ENCODE peak calls at places on chromosomes 4 and X, in four cellular contexts. L, Z, H and T are unnamed samples.

GRCh38 chr4:1310031-1310795 is 20.5 kb downstream of the MAEA start:
- DNase-seq in L (no peak), Z (no peak), H (no peak), T (peak)

GRCh38 chrX:104270916-104271512 is 16.3 kb upstream of the ESX1 start:
- DNase-seq in L (peak), Z (no peak), H (peak), T (peak)

GRCh38 chr4:3614731-3614980 is 82.4 kb upstream of the LRPAP1 start:
- DNase-seq in L (no peak), Z (no peak), H (no peak), T (no peak)

GRCh38 chrX:111483140-111483539 is 28.3 kb upstream of the SERTM2 start:
- DNase-seq in L (no peak), Z (no peak), H (no peak), T (no peak)

GRCh38 chr4:124423160-124423559 is 289.4 kb downstream of the ANKRD50 start:
- DNase-seq in L (no peak), Z (no peak), H (no peak), T (peak)

GRCh38 chr4:181946902-181947301 is 296.3 kb upstream of the TENM3 start:
- DNase-seq in L (no peak), Z (no peak), H (no peak), T (no peak)

GRCh38 chrX:14228611-14229010 is 198.9 kb upstream of the GEMIN8 start:
- DNase-seq in L (no peak), Z (no peak), H (no peak), T (peak)

GRCh38 chr4:85700362-85700761 is 225.4 kb downstream of the ARHGAP24 start:
- DNase-seq in L (peak), Z (no peak), H (no peak), T (no peak)

GRCh38 chr4:105145913-105146285 is 777 bp upstream of the TET2 start:
- DNase-seq in L (peak), Z (no peak), H (no peak), T (no peak)

GRCh38 chr4:13476915-13477314 is 7.2 kb downstream of the RAB28 start:
- DNase-seq in L (no peak), Z (peak), H (no peak), T (peak)

GRCh38 chr4:55311792-55312490 is 34.1 kb upstream of the SRD5A3 start:
- DNase-seq in L (peak), Z (no peak), H (no peak), T (peak)

GRCh38 chrX:56969559-56969958 is 25.8 kb downstream of the SPIN3 start:
- DNase-seq in L (no peak), Z (no peak), H (no peak), T (no peak)

GRCh38 chr4:53221832-53222480 is 143.9 kb downstream of the SCFD2 start:
- DNase-seq in L (no peak), Z (no peak), H (no peak), T (peak)

GRCh38 chr4:1200425-1201035 is 28.1 kb upstream of the SPON2 start:
- DNase-seq in L (peak), Z (no peak), H (no peak), T (peak)

GRCh38 chrX:49197543-49198087 is 2.4 kb downstream of the SYP start:
- DNase-seq in L (no peak), Z (no peak), H (no peak), T (no peak)

GRCh38 chrX:49198540-49199314 is 1.3 kb downstream of the SYP start:
- DNase-seq in L (no peak), Z (no peak), H (no peak), T (no peak)

GRCh38 chrX:49199315-49199595 is 738 bp downstream of the SYP start:
- DNase-seq in L (no peak), Z (no peak), H (no peak), T (no peak)

GRCh38 chrX:49202022-49202421 is 2.0 kb upstream of the SYP start:
- DNase-seq in L (no peak), Z (no peak), H (no peak), T (no peak)

DNA sequence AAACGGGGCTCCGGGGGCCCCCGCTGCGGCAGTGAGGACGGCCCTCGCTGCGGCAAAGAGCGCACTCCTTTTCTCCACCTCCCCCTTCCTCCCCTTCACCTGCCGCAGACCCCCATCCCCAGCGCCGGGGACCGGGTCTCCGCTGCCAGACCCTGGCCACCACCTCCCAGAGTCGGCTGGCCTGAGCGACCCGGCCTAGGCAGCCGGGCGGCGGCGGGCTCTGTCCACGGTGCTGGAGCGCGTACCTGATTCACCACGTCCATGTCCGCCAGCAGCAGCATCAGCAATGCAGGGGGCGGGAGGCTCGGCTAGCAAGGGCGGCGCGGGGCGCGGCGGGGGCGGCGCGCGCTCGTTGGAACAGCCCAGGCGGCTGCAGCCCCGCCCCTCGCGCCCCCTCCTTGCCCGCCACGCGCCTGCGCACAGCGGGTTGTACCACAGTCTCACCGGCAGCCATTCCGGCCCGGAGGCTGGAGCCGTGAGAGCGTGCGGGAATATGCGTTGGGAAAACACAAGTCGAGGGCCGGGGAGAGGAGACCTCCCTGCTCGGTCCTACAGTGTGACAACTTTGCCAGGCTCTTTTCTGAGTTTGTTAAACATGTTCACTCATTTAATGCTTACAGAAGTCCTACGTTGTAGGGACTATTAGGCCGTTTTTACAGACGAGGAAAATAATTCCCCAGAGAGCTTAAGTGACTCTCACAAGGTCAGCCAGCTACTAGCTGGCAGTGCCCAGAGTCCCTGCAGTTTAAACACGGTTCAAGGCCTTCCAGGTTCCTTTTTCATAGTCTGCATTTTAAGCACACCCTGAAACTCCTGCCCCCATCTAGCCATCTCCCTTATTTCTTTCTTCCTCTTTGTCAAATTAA is at the start of gene SYP:
- DNase-seq in L (peak), Z (peak), H (peak), T (peak)
- H3K4me3 ChIP-seq in L (peak), Z (peak), H (peak), T (peak)

GRCh38 chrX:6132970-6133369 is 95.7 kb downstream of the NLGN4X start:
- DNase-seq in L (no peak), Z (no peak), H (no peak), T (no peak)
- TF ChIP-seq CTCF in L (no peak), Z (no peak), H (no peak), T (no peak)

DNA sequence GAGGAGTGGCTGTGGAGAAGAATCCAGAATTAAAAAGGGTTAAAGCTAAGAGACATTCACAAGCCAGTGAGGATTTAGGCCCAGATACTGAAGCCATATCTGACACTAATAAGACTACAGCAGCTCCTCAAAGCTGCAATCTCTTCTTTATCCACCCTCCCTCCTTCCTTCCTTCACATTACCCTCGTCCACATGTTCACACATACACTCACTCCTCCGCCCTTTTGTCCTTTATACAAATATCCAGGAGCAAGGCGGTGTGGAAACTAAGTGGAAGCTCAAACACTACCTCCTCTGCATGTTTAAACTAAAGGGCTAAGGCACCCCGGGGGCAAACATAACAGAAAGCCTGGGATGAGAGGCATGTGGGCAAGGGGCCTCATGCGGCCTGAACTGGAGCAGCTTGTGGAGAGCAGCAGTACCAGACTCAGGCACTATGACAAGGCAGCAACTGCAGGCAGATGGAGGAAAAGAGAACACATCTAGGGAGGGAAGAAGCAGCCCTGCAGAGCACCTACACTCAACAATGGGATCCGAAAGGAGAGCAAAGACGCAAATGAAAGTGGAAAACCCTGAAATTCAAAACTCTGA is 9.4 kb downstream of the MAB21L2 start:
- DNase-seq in L (no peak), Z (no peak), H (no peak), T (no peak)
- H3K4me3 ChIP-seq in L (no peak), Z (no peak), H (no peak), T (no peak)

GRCh38 chrX:21972721-21973120 is 32.2 kb downstream of the SMS start:
- DNase-seq in L (no peak), Z (no peak), H (no peak), T (peak)
- TF ChIP-seq CTCF in L (no peak), Z (no peak), H (no peak), T (peak)

GRCh38 chr4:35325908-35326453 is 918.3 kb downstream of the ARAP2 start:
- DNase-seq in L (no peak), Z (no peak), H (no peak), T (no peak)
- H3K4me3 ChIP-seq in L (no peak), Z (no peak), H (no peak), T (no peak)

DNA sequence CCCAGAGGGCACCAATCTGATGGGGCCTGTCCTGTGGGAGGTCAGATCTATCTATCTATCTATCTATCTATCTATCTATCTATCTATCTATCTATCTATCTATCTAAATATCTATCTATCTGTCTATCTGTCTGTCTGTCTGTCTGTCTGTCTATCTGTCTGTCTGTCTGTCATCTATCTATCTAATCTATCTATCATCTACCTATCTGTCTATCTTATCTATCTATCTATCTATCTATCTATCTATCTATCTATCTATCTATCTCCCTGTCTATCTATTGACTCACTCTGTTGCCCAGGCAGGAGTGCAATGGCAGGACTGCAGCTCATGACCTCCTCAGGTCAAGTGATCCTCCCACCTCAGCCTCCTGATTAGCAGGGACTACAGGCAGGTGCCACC is 155.7 kb upstream of the STX18 start:
- DNase-seq in L (no peak), Z (no peak), H (no peak), T (no peak)
- TF ChIP-seq CTCF in L (no peak), Z (no peak), H (no peak), T (no peak)

GRCh38 chr4:11421116-11421515 is 7.6 kb downstream of the HS3ST1 start:
- DNase-seq in L (no peak), Z (no peak), H (no peak), T (no peak)

GRCh38 chr4:11424896-11425295 is 3.8 kb downstream of the HS3ST1 start:
- DNase-seq in L (no peak), Z (no peak), H (no peak), T (no peak)

GRCh38 chr4:11424000-11424399 is 4.7 kb downstream of the HS3ST1 start:
- DNase-seq in L (peak), Z (peak), H (no peak), T (no peak)

GRCh38 chr4:11426003-11426402 is 2.7 kb downstream of the HS3ST1 start:
- DNase-seq in L (no peak), Z (no peak), H (no peak), T (no peak)

GRCh38 chr4:11423465-11423864 is 5.2 kb downstream of the HS3ST1 start:
- DNase-seq in L (no peak), Z (no peak), H (no peak), T (no peak)
- H3K4me3 ChIP-seq in L (no peak), Z (no peak), H (no peak), T (no peak)

DNA sequence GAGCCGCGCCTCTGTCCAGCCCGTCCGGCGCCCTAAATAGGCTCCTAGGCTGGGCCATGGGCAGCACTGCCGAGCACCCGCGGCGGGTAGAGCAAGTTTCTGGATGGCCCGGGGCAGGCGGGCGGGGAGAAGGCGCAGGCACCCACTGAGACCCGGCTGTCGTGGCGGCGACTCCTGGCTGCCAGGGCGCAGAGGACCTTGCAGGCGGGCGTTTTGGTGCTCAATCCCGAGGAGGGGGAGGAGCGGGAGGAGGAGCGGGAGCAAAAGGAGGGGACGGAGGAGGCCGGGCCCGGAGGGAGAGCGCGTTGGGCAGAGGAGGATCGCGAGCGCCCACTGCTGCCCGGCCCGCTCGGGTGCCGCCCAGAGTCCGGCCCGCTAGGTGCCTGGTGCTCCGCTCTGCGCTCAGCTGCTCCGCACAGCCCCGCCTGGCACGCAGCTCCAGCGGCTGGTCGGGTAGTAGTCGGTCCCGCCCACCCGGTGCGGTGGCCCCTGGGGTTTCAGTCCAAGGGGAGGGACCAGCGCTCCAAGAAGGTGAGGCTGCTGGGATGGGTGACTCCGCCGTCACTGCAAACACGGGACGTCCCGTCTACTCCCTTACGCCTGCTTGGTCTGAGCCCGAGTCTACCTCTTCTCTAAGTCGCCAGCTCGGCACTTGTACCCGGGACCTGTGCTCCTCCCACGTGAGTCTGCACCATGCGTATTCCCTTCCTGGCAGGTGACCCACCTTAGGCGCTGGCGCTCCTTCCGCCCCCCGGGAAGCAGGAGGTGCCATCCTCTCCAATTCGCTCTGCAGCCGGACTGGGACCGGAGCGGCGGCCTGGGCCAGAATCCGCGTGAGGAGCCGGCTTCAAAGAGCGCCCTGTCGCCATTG is at the start of gene HS3ST1:
- DNase-seq in L (peak), Z (peak), H (peak), T (peak)
- TF ChIP-seq CTCF in L (peak), Z (peak), H (peak), T (no peak)

DNA sequence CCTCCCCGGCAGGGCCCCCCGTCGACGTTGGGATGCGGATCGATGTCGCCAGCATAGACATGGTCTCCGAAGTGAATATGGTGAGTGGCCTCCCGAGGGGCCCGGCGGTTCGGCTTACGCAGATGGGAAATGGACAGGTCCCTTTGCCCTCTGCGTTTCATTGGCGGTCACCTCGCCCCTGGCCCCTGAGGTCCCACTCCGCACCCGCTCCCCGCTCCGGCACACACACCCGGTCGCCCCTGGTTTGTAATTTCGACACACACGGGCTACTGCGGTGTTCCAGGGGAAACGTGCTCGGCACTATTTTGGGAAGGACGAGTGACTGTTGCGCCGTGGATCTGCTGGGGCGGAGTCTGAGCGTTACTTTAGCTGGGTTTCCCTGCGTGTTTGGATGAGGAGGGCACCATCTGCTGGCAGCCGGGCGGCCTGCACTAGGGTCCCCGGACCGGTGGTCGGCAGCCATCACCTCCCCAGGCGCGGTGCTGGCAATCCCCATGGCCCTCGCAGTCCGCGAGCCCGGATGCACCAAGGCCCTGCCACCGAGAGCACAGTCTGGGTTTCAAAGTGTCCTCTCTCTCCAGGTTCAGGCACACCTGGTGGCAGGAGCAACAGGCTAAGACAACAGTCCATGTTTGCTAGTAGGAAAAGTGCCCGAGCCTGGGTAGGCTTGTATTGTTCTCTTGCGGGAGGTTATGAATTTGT is 1.2 kb downstream of the GABRB1 start:
- DNase-seq in L (peak), Z (peak), H (no peak), T (peak)
- H3K4me3 ChIP-seq in L (peak), Z (peak), H (peak), T (peak)

GRCh38 chrX:95056901-95057300 is 1382.9 kb downstream of the FAM133A start:
- DNase-seq in L (no peak), Z (no peak), H (no peak), T (peak)
- TF ChIP-seq CTCF in L (no peak), Z (no peak), H (no peak), T (peak)